ENCODE peak calls at places on chromosomes 13 and 19, in seven cellular contexts. P is left ventricle myocardium inferior, I is substantia nigra, K is HEK293T, H is right cardiac atrium, M is fibroblast of lung, N is D721Med. L is an unnamed sample.

GRCh38 chr19:3670258-3670795 is 29.9 kb downstream of the PIP5K1C start:
- DNase-seq in P (peak), H (peak), K (no peak), M (peak), N (no peak), I (no peak), L (peak)

GRCh38 chr19:2129022-2129421 is 22.3 kb downstream of the AP3D1 start:
- DNase-seq in K (no peak), M (no peak), N (no peak), P (no peak), H (no peak), I (no peak), L (no peak)

GRCh38 chr13:21871302-21871862 is 200.5 kb downstream of the FGF9 start:
- DNase-seq in M (no peak), N (no peak), H (no peak), P (no peak), I (no peak), K (no peak), L (no peak)

GRCh38 chr13:85313761-85314503 is 485.3 kb downstream of the SLITRK6 start:
- DNase-seq in M (peak), H (no peak), P (no peak), I (no peak), K (peak), N (no peak), L (peak)

GRCh38 chr13:23160241-23161175 is 20.3 kb upstream of the SGCG start:
- DNase-seq in I (no peak), N (no peak), H (no peak), M (peak), P (no peak), K (peak), L (no peak)

GRCh38 chr13:109387438-109387837 is 398.9 kb downstream of the IRS2 start:
- DNase-seq in P (no peak), I (no peak), H (no peak), M (no peak), K (no peak), N (no peak), L (no peak)

GRCh38 chr19:36771275-36772231 is 1.1 kb downstream of the ZNF850 start:
- DNase-seq in H (peak), M (peak), P (peak), N (peak), I (no peak), K (no peak), L (peak)

GRCh38 chr13:75101997-75102720 is 379.8 kb downstream of the TBC1D4 start:
- DNase-seq in N (no peak), K (no peak), I (no peak), H (no peak), M (peak), P (no peak), L (no peak)

GRCh38 chr19:35545855-35546381 is 492 bp downstream of the TMEM147 start:
- DNase-seq in M (peak), P (peak), I (no peak), K (peak), H (peak), N (no peak), L (peak)

GRCh38 chr13:110369400-110369799 is 62.3 kb downstream of the COL4A2 start:
- DNase-seq in N (no peak), H (no peak), I (no peak), P (no peak), K (no peak), M (no peak), L (no peak)

GRCh38 chr19:49109569-49110233 is 4.5 kb upstream of the LIN7B start:
- DNase-seq in P (no peak), K (no peak), N (no peak), H (no peak), M (no peak), I (no peak), L (no peak)

GRCh38 chr19:45782820-45783785 is 813 bp upstream of the DMPK start:
- DNase-seq in P (peak), I (no peak), K (no peak), H (peak), N (no peak), M (peak), L (peak)

GRCh38 chr13:110108348-110109139 is 198.4 kb downstream of the COL4A1 start:
- DNase-seq in K (peak), N (peak), I (peak), H (peak), P (peak), M (peak), L (peak)

GRCh38 chr13:44312898-44313551 is 60.6 kb upstream of the SERP2 start:
- DNase-seq in H (no peak), M (peak), I (no peak), P (no peak), N (no peak), K (no peak), L (peak)

GRCh38 chr19:46579286-46579944 is 21.7 kb upstream of the CALM3 start:
- DNase-seq in I (no peak), H (no peak), M (no peak), N (peak), K (no peak), P (no peak), L (peak)

GRCh38 chr19:4744451-4745170 is 21.0 kb upstream of the DPP9 start:
- DNase-seq in M (peak), I (no peak), H (peak), P (no peak), N (no peak), K (no peak), L (peak)

GRCh38 chr13:47835470-47836228 is 165.4 kb downstream of the SUCLA2 start:
- DNase-seq in H (no peak), M (no peak), N (no peak), K (no peak), I (no peak), P (no peak), L (no peak)

GRCh38 chr13:53010374-53011105 is 18.1 kb upstream of the OLFM4 start:
- DNase-seq in K (no peak), I (no peak), H (no peak), M (no peak), N (no peak), P (no peak), L (no peak)

GRCh38 chr19:52963229-52963760 is 614 bp upstream of the ZNF816 start:
- DNase-seq in K (peak), N (no peak), M (no peak), I (no peak), P (peak), H (peak), L (no peak)

GRCh38 chr19:45613926-45614725 is 12.1 kb upstream of the GPR4 start:
- DNase-seq in M (peak), H (no peak), N (no peak), K (no peak), P (no peak), I (no peak), L (peak)

GRCh38 chr13:59790626-59791025 is 373.1 kb downstream of the DIAPH3 start:
- DNase-seq in M (peak), I (no peak), H (no peak), N (no peak), P (no peak), K (no peak), L (no peak)

GRCh38 chr19:19782783-19783182 is 38.8 kb downstream of the ZNF506 start:
- DNase-seq in I (no peak), N (no peak), P (no peak), K (no peak), H (no peak), M (no peak), L (no peak)

GRCh38 chr13:93674337-93674755 is 447.7 kb downstream of the GPC6 start:
- DNase-seq in H (no peak), N (no peak), K (no peak), P (no peak), M (no peak), I (no peak), L (no peak)

GRCh38 chr13:99280166-99280565 is 22.0 kb upstream of the GPR18 start:
- DNase-seq in M (peak), I (no peak), H (no peak), N (no peak), P (no peak), K (no peak), L (peak)

GRCh38 chr19:50882188-50882587 is 8.9 kb downstream of the KLK2 start:
- DNase-seq in P (no peak), K (no peak), N (no peak), H (no peak), M (no peak), I (no peak), L (no peak)

GRCh38 chr13:34162545-34162936 is 344.6 kb downstream of the RFC3 start:
- DNase-seq in P (no peak), H (no peak), K (no peak), I (no peak), N (no peak), M (peak), L (no peak)

L was measured in mesenchymal stem cell.